ENCODE peak calls at places on chromosomes 13 and 19, in seven cellular contexts. F, A, W, D, I, P and T are unnamed samples.
A peak's percentile ranks its signal among the peaks of the same experiment; 100 is the strongest.

GRCh38 chr13:24671367-24672117 is 8.7 kb upstream of the ATP12A start:
- DNase-seq in F (peak; percentile 61), A (no peak), W (no peak), D (no peak), I (no peak), P (no peak), T (no peak)

GRCh38 chr13:34623331-34623730 is 318.7 kb upstream of the NBEA start:
- DNase-seq in F (no peak), A (no peak), W (no peak), D (no peak), I (no peak), P (no peak), T (no peak)

GRCh38 chr13:33953781-33954180 is 135.8 kb downstream of the RFC3 start:
- DNase-seq in F (no peak), A (no peak), W (no peak), D (no peak), I (no peak), P (no peak), T (no peak)

GRCh38 chr19:2425622-2426581 is 1.5 kb downstream of the TIMM13 start:
- DNase-seq in F (no peak), A (no peak), W (no peak), D (no peak), I (no peak), P (no peak), T (peak; percentile 55)

GRCh38 chr19:36604656-36605100 is 435 bp upstream of the ZNF382 start:
- DNase-seq in F (no peak), A (peak; percentile 10), W (peak; percentile 83), D (peak; percentile 76), I (peak; percentile 71), P (peak; percentile 68), T (peak; percentile 66)

GRCh38 chr13:40063278-40063698 is 407.8 kb downstream of the COG6 start:
- DNase-seq in F (no peak), A (no peak), W (no peak), D (no peak), I (no peak), P (no peak), T (no peak)

GRCh38 chr19:6392219-6393073 is 518 bp downstream of the GTF2F1 start:
- DNase-seq in F (no peak), A (no peak), W (no peak), D (no peak), I (no peak), P (no peak), T (no peak)

GRCh38 chr13:106917024-106917491 is 349.1 kb upstream of the ARGLU1 start:
- DNase-seq in F (no peak), A (no peak), W (no peak), D (no peak), I (no peak), P (no peak), T (peak; percentile 14)

GRCh38 chr13:77729502-77730221 is 32.2 kb downstream of the SLAIN1 start:
- DNase-seq in F (no peak), A (no peak), W (peak; percentile 14), D (no peak), I (no peak), P (no peak), T (no peak)